ENCODE peak calls at places on chromosomes 11 and 22, in five cellular contexts. One of them, this sample, is unnamed.

GRCh38 chr22:31243339-31244043 is 31.4 kb downstream of the LIMK2 start:
- DNase-seq in upper lobe of right lung: no peak
- DNase-seq in neuronal stem cell: no peak
- DNase-seq in neural progenitor cell: no peak
- DNase-seq in ovary: no peak
- DNase-seq in this sample: no peak

GRCh38 chr11:117687776-117688175 is 109.2 kb downstream of the DSCAML1 start:
- DNase-seq in neural progenitor cell: no peak
- DNase-seq in ovary: no peak
- DNase-seq in neuronal stem cell: no peak
- DNase-seq in upper lobe of right lung: no peak
- DNase-seq in this sample: no peak

GRCh38 chr11:74842967-74843366 is 94.3 kb downstream of the RNF169 start:
- DNase-seq in neuronal stem cell: no peak
- DNase-seq in ovary: no peak
- DNase-seq in neural progenitor cell: peak; percentile 11
- DNase-seq in upper lobe of right lung: no peak
- DNase-seq in this sample: no peak

GRCh38 chr22:43867839-43868652 is 5.7 kb upstream of the SULT4A1 start:
- DNase-seq in upper lobe of right lung: peak; percentile 81
- DNase-seq in neural progenitor cell: peak; percentile 94
- DNase-seq in neuronal stem cell: peak; percentile 84
- DNase-seq in ovary: peak; percentile 49
- DNase-seq in this sample: peak; percentile 69

GRCh38 chr11:58316142-58316541 is 42.7 kb downstream of the OR5B17 start:
- DNase-seq in upper lobe of right lung: no peak
- DNase-seq in ovary: no peak
- DNase-seq in neural progenitor cell: no peak
- DNase-seq in neuronal stem cell: no peak
- DNase-seq in this sample: no peak

GRCh38 chr11:121763526-121763925 is 310.8 kb upstream of the SORL1-AS1 start:
- DNase-seq in neural progenitor cell: no peak
- DNase-seq in ovary: no peak
- DNase-seq in upper lobe of right lung: no peak
- DNase-seq in neuronal stem cell: no peak
- DNase-seq in this sample: no peak

GRCh38 chr22:19766506-19767426 is 6.2 kb downstream of the TBX1 start:
- DNase-seq in neural progenitor cell: peak; percentile 56
- DNase-seq in ovary: no peak
- DNase-seq in upper lobe of right lung: peak; percentile 86
- DNase-seq in neuronal stem cell: no peak
- DNase-seq in this sample: peak; percentile 38

GRCh38 chr11:74319139-74319538 is 7.7 kb upstream of the P4HA3 start:
- DNase-seq in upper lobe of right lung: no peak
- DNase-seq in neuronal stem cell: no peak
- DNase-seq in ovary: no peak
- DNase-seq in neural progenitor cell: no peak
- DNase-seq in this sample: peak; percentile 66

GRCh38 chr22:41598081-41598480 is 8.4 kb upstream of the PMM1 start:
- DNase-seq in neural progenitor cell: no peak
- DNase-seq in upper lobe of right lung: peak; percentile 21
- DNase-seq in ovary: no peak
- DNase-seq in neuronal stem cell: no peak
- DNase-seq in this sample: peak; percentile 71

GRCh38 chr22:30606455-30607299 is at the start of gene TCN2:
- DNase-seq in ovary: peak; percentile 77
- DNase-seq in upper lobe of right lung: peak; percentile 84
- DNase-seq in neural progenitor cell: peak; percentile 96
- DNase-seq in neuronal stem cell: peak; percentile 93
- DNase-seq in this sample: peak; percentile 89

GRCh38 chr11:67213251-67213650 is 53.0 kb upstream of the GRK2 start:
- DNase-seq in neuronal stem cell: no peak
- DNase-seq in upper lobe of right lung: no peak
- DNase-seq in ovary: no peak
- DNase-seq in neural progenitor cell: no peak
- DNase-seq in this sample: no peak

GRCh38 chr11:60208951-60209350 is 26.1 kb upstream of the MS4A6A start:
- DNase-seq in upper lobe of right lung: no peak
- DNase-seq in ovary: no peak
- DNase-seq in neural progenitor cell: peak; percentile 27
- DNase-seq in neuronal stem cell: no peak
- DNase-seq in this sample: no peak

GRCh38 chr22:33382427-33382826 is 324.2 kb upstream of the SYN3 start:
- DNase-seq in neuronal stem cell: no peak
- DNase-seq in upper lobe of right lung: no peak
- DNase-seq in ovary: no peak
- DNase-seq in neural progenitor cell: no peak
- DNase-seq in this sample: no peak

GRCh38 chr11:102530558-102530957 is at the start of gene MMP7:
- DNase-seq in upper lobe of right lung: peak; percentile 68
- DNase-seq in ovary: no peak
- DNase-seq in neuronal stem cell: no peak
- DNase-seq in neural progenitor cell: no peak
- DNase-seq in this sample: no peak

GRCh38 chr11:69696749-69697488 is 6.9 kb downstream of the FGF19 start:
- DNase-seq in upper lobe of right lung: peak; percentile 41
- DNase-seq in neural progenitor cell: peak; percentile 55
- DNase-seq in neuronal stem cell: no peak
- DNase-seq in ovary: no peak
- DNase-seq in this sample: no peak

GRCh38 chr11:13278620-13279486 is 1.3 kb downstream of the BMAL1 start:
- DNase-seq in neuronal stem cell: no peak
- DNase-seq in ovary: peak; percentile 12
- DNase-seq in upper lobe of right lung: no peak
- DNase-seq in neural progenitor cell: peak; percentile 66
- DNase-seq in this sample: no peak

GRCh38 chr22:26995222-26995621 is 337.8 kb downstream of the MIAT start:
- DNase-seq in neuronal stem cell: no peak
- DNase-seq in ovary: no peak
- DNase-seq in upper lobe of right lung: no peak
- DNase-seq in neural progenitor cell: no peak
- DNase-seq in this sample: no peak

GRCh38 chr22:47997052-47997568 is 1234.7 kb downstream of the TBC1D22A start:
- DNase-seq in ovary: no peak
- DNase-seq in upper lobe of right lung: no peak
- DNase-seq in neuronal stem cell: peak; percentile 35
- DNase-seq in neural progenitor cell: peak; percentile 40
- DNase-seq in this sample: no peak

GRCh38 chr11:70826541-70826943 is 425.8 kb downstream of the SHANK2 start:
- DNase-seq in upper lobe of right lung: no peak
- DNase-seq in neural progenitor cell: peak; percentile 91
- DNase-seq in ovary: no peak
- DNase-seq in neuronal stem cell: peak; percentile 57
- DNase-seq in this sample: peak; percentile 35

GRCh38 chr11:36509265-36509664 is 807 bp downstream of the TRAF6 start:
- DNase-seq in upper lobe of right lung: no peak
- DNase-seq in ovary: no peak
- DNase-seq in neural progenitor cell: peak; percentile 69
- DNase-seq in neuronal stem cell: peak; percentile 15
- DNase-seq in this sample: no peak

GRCh38 chr11:63523151-63523550 is 13.5 kb upstream of the PLAAT4 start:
- DNase-seq in ovary: no peak
- DNase-seq in neural progenitor cell: no peak
- DNase-seq in upper lobe of right lung: no peak
- DNase-seq in neuronal stem cell: no peak
- DNase-seq in this sample: no peak
- H3K27ac ChIP-seq in ovary: no peak overlapping the region
- H3K27ac ChIP-seq in neural progenitor cell: no peak overlapping the region
- H3K27ac ChIP-seq in upper lobe of right lung: no peak overlapping the region
- H3K27ac ChIP-seq in neuronal stem cell: no peak overlapping the region
- H3K27ac ChIP-seq in this sample: no peak overlapping the region

GRCh38 chr11:30172158-30172557 is 58.7 kb upstream of the FSHB start:
- DNase-seq in neural progenitor cell: no peak
- DNase-seq in upper lobe of right lung: no peak
- DNase-seq in neuronal stem cell: no peak
- DNase-seq in ovary: no peak
- DNase-seq in this sample: no peak

GRCh38 chr11:30171661-30172060 is 59.2 kb upstream of the FSHB start:
- DNase-seq in upper lobe of right lung: no peak
- DNase-seq in neural progenitor cell: no peak
- DNase-seq in ovary: no peak
- DNase-seq in neuronal stem cell: no peak
- DNase-seq in this sample: no peak

GRCh38 chr11:30172872-30173271 is 57.9 kb upstream of the FSHB start:
- DNase-seq in neural progenitor cell: peak; percentile 10
- DNase-seq in upper lobe of right lung: no peak
- DNase-seq in ovary: no peak
- DNase-seq in neuronal stem cell: no peak
- DNase-seq in this sample: no peak

GRCh38 chr11:30174265-30175022 is 56.4 kb upstream of the FSHB start:
- DNase-seq in ovary: no peak
- DNase-seq in upper lobe of right lung: no peak
- DNase-seq in neural progenitor cell: no peak
- DNase-seq in neuronal stem cell: no peak
- DNase-seq in this sample: no peak
- H3K4me3 ChIP-seq in ovary: no peak overlapping the region
- H3K4me3 ChIP-seq in upper lobe of right lung: no peak overlapping the region
- H3K4me3 ChIP-seq in neural progenitor cell: no peak overlapping the region
- H3K4me3 ChIP-seq in neuronal stem cell: no peak overlapping the region
- H3K4me3 ChIP-seq in this sample: no peak overlapping the region

GRCh38 chr22:29338398-29338797 is 22.9 kb upstream of the RASL10A start:
- DNase-seq in neuronal stem cell: no peak
- DNase-seq in ovary: no peak
- DNase-seq in neural progenitor cell: no peak
- DNase-seq in upper lobe of right lung: no peak
- DNase-seq in this sample: no peak

GRCh38 chr22:29337631-29338284 is 22.3 kb upstream of the RASL10A start:
- DNase-seq in upper lobe of right lung: no peak
- DNase-seq in neural progenitor cell: no peak
- DNase-seq in neuronal stem cell: no peak
- DNase-seq in ovary: no peak
- DNase-seq in this sample: no peak

GRCh38 chr22:29341056-29341848 is 25.8 kb upstream of the RASL10A start:
- DNase-seq in upper lobe of right lung: no peak
- DNase-seq in neuronal stem cell: no peak
- DNase-seq in neural progenitor cell: no peak
- DNase-seq in ovary: no peak
- DNase-seq in this sample: no peak

GRCh38 chr22:29340566-29340965 is 25.1 kb upstream of the RASL10A start:
- DNase-seq in neural progenitor cell: no peak
- DNase-seq in ovary: no peak
- DNase-seq in upper lobe of right lung: no peak
- DNase-seq in neuronal stem cell: no peak
- DNase-seq in this sample: no peak

DNA sequence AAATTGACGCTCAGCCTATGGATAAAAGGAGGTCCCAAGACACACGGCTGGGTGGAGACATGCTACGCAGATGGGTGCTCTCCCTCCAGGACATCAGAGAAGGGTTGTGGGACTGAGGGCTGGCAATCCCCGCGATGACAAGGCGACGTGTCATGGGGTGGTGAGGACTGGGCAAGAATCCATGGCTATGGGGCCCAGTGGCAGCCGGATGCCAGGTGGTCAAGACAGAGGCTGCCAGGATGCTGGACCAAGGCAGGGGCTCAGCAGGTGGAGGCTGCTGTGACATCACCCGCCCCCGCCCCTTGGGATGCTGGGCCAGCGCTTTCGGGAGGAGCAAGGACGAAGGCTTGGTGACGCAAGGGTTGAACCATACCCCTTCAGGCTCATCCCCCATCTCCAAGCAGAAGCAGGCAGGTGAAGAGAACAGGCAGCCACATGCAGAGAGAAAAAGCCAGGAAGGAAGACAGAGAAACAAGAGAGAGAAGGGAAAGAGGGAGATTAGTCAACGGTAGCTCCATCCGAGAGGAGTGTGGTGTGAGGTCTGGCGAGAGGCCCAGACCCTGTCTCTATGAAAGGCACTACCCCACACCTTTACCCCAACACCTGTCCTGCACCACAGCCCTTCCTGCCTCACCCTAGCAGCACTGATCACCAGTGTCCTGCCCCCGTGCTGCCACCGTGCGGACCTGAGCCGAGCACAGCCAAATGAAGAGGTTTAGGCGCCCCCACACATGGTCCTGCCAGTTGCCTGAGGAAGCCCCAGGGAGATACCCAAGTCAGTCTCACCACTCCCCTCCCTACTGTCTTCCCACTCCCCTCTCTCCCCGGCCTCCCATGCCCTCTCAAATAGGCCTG is 24.1 kb upstream of the RASL10A start:
- DNase-seq in ovary: no peak
- DNase-seq in neuronal stem cell: no peak
- DNase-seq in neural progenitor cell: no peak
- DNase-seq in upper lobe of right lung: no peak
- DNase-seq in this sample: no peak
- H3K36me3 ChIP-seq in ovary: no peaks in the 10 kb centered on the region
- H3K36me3 ChIP-seq in neuronal stem cell: peaks cover 57% of the 10 kb centered on the region
- H3K36me3 ChIP-seq in neural progenitor cell: no peaks in the 10 kb centered on the region
- H3K36me3 ChIP-seq in upper lobe of right lung: peaks cover 92% of the 10 kb centered on the region
- H3K36me3 ChIP-seq in this sample: no peaks in the 10 kb centered on the region

GRCh38 chr22:44969817-44970216 is 40.0 kb downstream of the PHF21B start:
- DNase-seq in upper lobe of right lung: no peak
- DNase-seq in neuronal stem cell: no peak
- DNase-seq in ovary: no peak
- DNase-seq in neural progenitor cell: no peak
- DNase-seq in this sample: no peak
- H3K27ac ChIP-seq in upper lobe of right lung: no peak overlapping the region
- H3K27ac ChIP-seq in neuronal stem cell: no peak overlapping the region
- H3K27ac ChIP-seq in ovary: no peak overlapping the region
- H3K27ac ChIP-seq in neural progenitor cell: no peak overlapping the region
- H3K27ac ChIP-seq in this sample: no peak overlapping the region

DNA sequence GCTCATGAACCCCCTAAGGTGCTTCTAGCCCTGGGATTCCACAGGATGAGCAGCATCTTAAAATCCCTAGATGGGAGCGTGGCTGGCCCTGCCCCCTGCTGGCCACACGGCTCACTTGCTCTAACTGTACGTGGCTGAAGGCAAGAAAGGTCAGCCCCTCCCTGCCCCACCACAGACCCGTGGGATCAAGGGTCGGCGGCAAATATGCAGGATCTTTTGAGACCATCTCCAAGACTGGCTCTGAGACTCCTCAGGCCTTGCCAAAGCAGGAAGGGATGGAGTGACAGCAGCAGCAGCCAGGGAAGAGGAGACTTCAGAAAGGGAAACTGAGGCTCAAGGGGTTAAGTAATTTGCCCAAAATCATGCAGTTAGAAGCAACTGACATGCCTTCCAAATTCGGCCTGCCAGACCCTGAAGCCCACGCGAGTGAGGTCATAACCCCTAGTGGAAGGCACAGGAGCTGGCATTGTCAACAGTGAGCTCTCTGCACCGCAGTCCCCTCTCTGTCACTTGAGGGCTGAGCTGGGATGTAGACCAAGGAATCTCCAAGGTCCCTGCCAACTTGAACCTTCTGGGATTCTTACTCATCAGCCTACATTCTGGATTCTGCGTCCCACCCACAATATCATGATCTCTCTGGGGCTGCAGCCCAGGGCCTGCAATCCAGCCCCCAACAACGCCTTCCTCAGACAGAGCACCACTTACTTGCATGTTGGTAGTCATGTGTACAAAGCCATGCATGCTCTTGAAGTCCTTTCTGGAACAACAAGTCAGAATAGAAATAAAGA is 31.4 kb downstream of the CREB3L1 start:
- DNase-seq in upper lobe of right lung: peak; percentile 86
- DNase-seq in neuronal stem cell: peak; percentile 60
- DNase-seq in neural progenitor cell: peak; percentile 89
- DNase-seq in ovary: peak; percentile 68
- DNase-seq in this sample: peak; percentile 93
- H3K4me3 ChIP-seq in upper lobe of right lung: no peak overlapping the region
- H3K4me3 ChIP-seq in neuronal stem cell: no peak overlapping the region
- H3K4me3 ChIP-seq in neural progenitor cell: no peak overlapping the region
- H3K4me3 ChIP-seq in ovary: no peak overlapping the region
- H3K4me3 ChIP-seq in this sample: no peak overlapping the region

GRCh38 chr22:46073683-46074504 is 76.4 kb upstream of the PPARA start:
- DNase-seq in ovary: peak; percentile 38
- DNase-seq in upper lobe of right lung: peak; percentile 73
- DNase-seq in neuronal stem cell: no peak
- DNase-seq in neural progenitor cell: no peak
- DNase-seq in this sample: peak; percentile 81
- H3K36me3 ChIP-seq in ovary: no peaks in the 10 kb centered on the region
- H3K36me3 ChIP-seq in upper lobe of right lung: peaks cover 21% of the 10 kb centered on the region
- H3K36me3 ChIP-seq in neuronal stem cell: no peaks in the 10 kb centered on the region
- H3K36me3 ChIP-seq in neural progenitor cell: no peaks in the 10 kb centered on the region
- H3K36me3 ChIP-seq in this sample: peaks cover 7% of the 10 kb centered on the region

This sample was measured in adrenal gland.